ENCODE peak calls at places on chromosomes 12 and 14, in five cellular contexts. I is A549, K is fibroblast of villous mesenchyme, T is fibroblast of lung, G is DND-41. Z is an unnamed sample.
A peak's percentile ranks its signal among the peaks of the same experiment; 100 is the strongest.

GRCh38 chr12:80173465-80173864 is 74.1 kb downstream of the OTOGL start:
- DNase-seq in K (no peak), G (no peak), I (no peak), T (no peak), Z (no peak)

GRCh38 chr12:86254399-86255107 is 1.6 kb downstream of the MGAT4C start:
- DNase-seq in G (no peak), T (peak; percentile 23), K (no peak), I (no peak), Z (no peak)

GRCh38 chr12:109126781-109127180 is 10.4 kb downstream of the ACACB start:
- DNase-seq in T (peak; percentile 77), G (no peak), K (peak; percentile 19), I (no peak), Z (no peak)

GRCh38 chr12:6961278-6961694 is 9.2 kb downstream of the PHB2 start:
- DNase-seq in T (no peak), K (peak; percentile 78), I (no peak), G (no peak), Z (peak; percentile 74)

GRCh38 chr12:89389755-89390661 is 37.7 kb upstream of the DUSP6 start:
- DNase-seq in K (peak; percentile 85), I (no peak), T (no peak), G (no peak), Z (no peak)

GRCh38 chr14:99604766-99605298 is 825 bp upstream of the CCDC85C start:
- DNase-seq in T (no peak), K (peak; percentile 40), I (peak; percentile 56), G (no peak), Z (no peak)

GRCh38 chr14:99579077-99579836 is 24.8 kb downstream of the CCDC85C start:
- DNase-seq in T (no peak), K (no peak), I (no peak), G (no peak), Z (no peak)

GRCh38 chr14:76771432-76771980 is 10.2 kb downstream of the VASH1 start:
- DNase-seq in K (no peak), I (no peak), G (no peak), T (no peak), Z (no peak)

GRCh38 chr12:120352117-120352516 is 16.8 kb downstream of the MSI1 start:
- DNase-seq in T (peak; percentile 29), I (no peak), G (no peak), K (peak; percentile 22), Z (no peak)

GRCh38 chr14:95043314-95043713 is 114.0 kb downstream of the DICER1 start:
- DNase-seq in I (no peak), G (no peak), K (no peak), T (no peak), Z (no peak)

GRCh38 chr14:50533806-50534205 is 1.4 kb upstream of the MAP4K5 start:
- DNase-seq in I (no peak), T (no peak), G (no peak), K (no peak), Z (no peak)

GRCh38 chr12:99259040-99259934 is 388.3 kb upstream of the GARIN6 start:
- DNase-seq in G (no peak), K (no peak), I (no peak), T (no peak), Z (no peak)

GRCh38 chr12:12600659-12601058 is 11.0 kb upstream of the CREBL2 start:
- DNase-seq in G (no peak), T (no peak), I (no peak), K (peak; percentile 37), Z (no peak)

GRCh38 chr14:105294142-105294597 is 6.6 kb downstream of the BRF1 start:
- DNase-seq in K (peak; percentile 37), I (no peak), G (no peak), T (no peak), Z (peak; percentile 50)

GRCh38 chr12:49342914-49343731 is 3.6 kb upstream of the DNAJC22 start:
- DNase-seq in I (no peak), K (no peak), G (no peak), T (no peak), Z (no peak)

GRCh38 chr12:97854477-97854876 is 391.9 kb downstream of the RMST start:
- DNase-seq in I (no peak), T (no peak), G (no peak), K (no peak), Z (no peak)

GRCh38 chr14:37142835-37143499 is 29.4 kb downstream of the SLC25A21 start:
- DNase-seq in T (peak; percentile 17), G (no peak), I (no peak), K (peak; percentile 17), Z (no peak)

GRCh38 chr12:67456281-67456918 is 187.2 kb downstream of the CAND1 start:
- DNase-seq in K (peak; percentile 30), I (no peak), G (no peak), T (peak; percentile 89), Z (no peak)

GRCh38 chr12:104522985-104523719 is 66.4 kb downstream of the CHST11 start:
- DNase-seq in T (no peak), G (no peak), K (peak; percentile 47), I (no peak), Z (no peak)

GRCh38 chr12:93002278-93003054 is 73.4 kb upstream of the EEA1 start:
- DNase-seq in G (no peak), T (peak; percentile 69), I (no peak), K (peak; percentile 32), Z (no peak)

GRCh38 chr12:128268348-128268725 is 1.4 kb downstream of the TMEM132C start:
- DNase-seq in T (no peak), K (no peak), G (no peak), I (no peak), Z (no peak)
- H3K4me3 ChIP-seq in T (no peak overlapping the region), K (no peak overlapping the region), G (no peak overlapping the region), I (no peak overlapping the region), Z (no peak overlapping the region)

GRCh38 chr12:31519525-31519924 is 71.4 kb downstream of the DENND5B start:
- DNase-seq in I (no peak), K (peak; percentile 49), G (no peak), T (peak; percentile 27), Z (no peak)

GRCh38 chr12:31521972-31522371 is 69.0 kb downstream of the DENND5B start:
- DNase-seq in G (no peak), I (no peak), K (peak; percentile 65), T (peak; percentile 42), Z (no peak)

GRCh38 chr12:31516702-31517101 is 74.2 kb downstream of the DENND5B start:
- DNase-seq in T (no peak), K (no peak), G (no peak), I (no peak), Z (no peak)

GRCh38 chr12:31517994-31518393 is 72.9 kb downstream of the DENND5B start:
- DNase-seq in T (peak; percentile 34), I (no peak), G (no peak), K (peak; percentile 63), Z (no peak)

GRCh38 chr12:31518680-31519227 is 72.2 kb downstream of the DENND5B start:
- DNase-seq in G (no peak), K (peak; percentile 98), I (peak; percentile 79), T (peak; percentile 100), Z (no peak)
- H3K4me3 ChIP-seq in G (no peak overlapping the region), K (no peak overlapping the region), I (peak overlapping the region; percentile 7), T (no peak overlapping the region), Z (no peak overlapping the region)

GRCh38 chr14:21298358-21298757 is 18.5 kb downstream of the RPGRIP1 start:
- DNase-seq in I (no peak), K (no peak), T (no peak), G (no peak), Z (no peak)
- H3K4me3 ChIP-seq in I (no peak overlapping the region), K (no peak overlapping the region), T (no peak overlapping the region), G (no peak overlapping the region), Z (no peak overlapping the region)

DNA sequence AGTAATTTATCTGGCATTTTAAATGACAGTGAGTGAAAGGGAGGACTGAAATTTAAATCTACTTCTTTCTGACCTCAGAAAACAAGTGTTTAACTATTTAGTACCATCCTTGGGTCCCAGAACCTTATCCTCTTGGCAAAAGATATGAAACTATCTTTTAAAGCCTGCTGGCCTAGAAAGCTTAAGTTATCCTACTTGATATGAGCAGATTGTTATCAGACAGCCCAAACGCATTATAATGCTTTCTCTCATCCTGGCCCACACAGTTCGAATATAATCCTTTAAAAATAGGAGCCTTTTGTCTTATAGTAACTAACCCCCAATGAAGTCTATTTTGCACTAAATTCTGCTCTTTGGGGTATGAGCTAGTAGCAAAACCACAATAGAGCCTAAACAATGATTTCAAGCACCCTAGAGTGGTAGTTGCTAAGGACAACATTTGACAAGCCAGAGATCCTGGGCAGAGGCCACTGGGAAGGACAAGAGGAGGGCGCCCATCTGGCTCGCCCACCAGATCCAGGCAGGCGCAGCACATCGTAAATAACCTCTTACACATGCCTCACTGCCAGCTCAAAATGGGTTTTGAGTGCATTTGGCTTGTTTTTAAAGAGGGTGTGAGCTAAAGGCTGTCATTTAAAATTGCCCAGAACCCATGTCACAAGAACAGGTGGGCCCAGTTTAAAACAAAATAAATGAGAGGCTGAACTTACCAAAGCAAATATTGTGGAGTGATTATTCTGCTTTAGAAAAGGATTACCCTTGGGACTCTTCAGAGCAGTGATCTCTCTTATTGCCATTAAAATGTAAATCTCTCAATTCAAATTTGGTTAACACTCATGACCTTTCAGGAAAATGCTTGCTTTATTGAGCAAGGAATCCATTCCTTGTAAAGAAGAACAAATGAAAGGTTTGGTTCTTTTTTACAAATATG is 37.7 kb upstream of the CRY1 start:
- DNase-seq in G (no peak), K (no peak), I (no peak), T (no peak), Z (no peak)
- H3K4me3 ChIP-seq in G (no peak overlapping the region), K (no peak overlapping the region), I (no peak overlapping the region), T (no peak overlapping the region), Z (no peak overlapping the region)

GRCh38 chr14:56811596-56812363 is 1.5 kb upstream of the OTX2 start:
- DNase-seq in T (no peak), I (no peak), K (no peak), G (no peak), Z (no peak)
- H3K4me3 ChIP-seq in T (no peak overlapping the region), I (no peak overlapping the region), K (no peak overlapping the region), G (no peak overlapping the region), Z (no peak overlapping the region)

GRCh38 chr12:53951577-53952334 is 2.9 kb upstream of the HOXC12 start:
- DNase-seq in K (no peak), T (no peak), I (no peak), G (no peak), Z (no peak)
- H3K4me3 ChIP-seq in K (no peak overlapping the region), T (no peak overlapping the region), I (no peak overlapping the region), G (no peak overlapping the region), Z (no peak overlapping the region)

GRCh38 chr12:115174928-115175327 is 491.0 kb upstream of the TBX3 start:
- DNase-seq in T (no peak), I (no peak), G (no peak), K (no peak), Z (no peak)
- H3K4me3 ChIP-seq in T (no peak overlapping the region), I (no peak overlapping the region), G (no peak overlapping the region), K (no peak overlapping the region), Z (no peak overlapping the region)

Z was measured in naive thymus-derived CD4-positive, alpha-beta T cell.